ENCODE peak calls at places on chromosomes 16 and 17, in four cellular contexts. C is cardiac fibroblast, B is AG04449, M is coronary artery. V is an unnamed sample.

GRCh38 chr17:81511800-81512559 is 619 bp downstream of the ACTG1 start:
- DNase-seq in B (no peak), M (peak; percentile 72), C (peak; percentile 46), V (no peak)

GRCh38 chr17:74998783-74999182 is 11.4 kb downstream of the CDR2L start:
- DNase-seq in M (no peak), B (no peak), C (no peak), V (no peak)

GRCh38 chr16:78896280-78896679 is 704.3 kb downstream of the MAF start:
- DNase-seq in M (no peak), C (no peak), B (no peak), V (no peak)

GRCh38 chr16:57941016-57941656 is 29.8 kb downstream of the CNGB1 start:
- DNase-seq in B (no peak), M (no peak), C (peak; percentile 28), V (no peak)

GRCh38 chr17:3724373-3725077 is 822 bp downstream of the HASPIN start:
- DNase-seq in C (peak; percentile 12), B (no peak), M (no peak), V (no peak)

GRCh38 chr16:27374794-27375499 is 27.0 kb upstream of the IL21R start:
- DNase-seq in C (peak; percentile 86), M (no peak), B (no peak), V (peak; percentile 33)

GRCh38 chr17:81365148-81365600 is 30.1 kb upstream of the BAHCC1 start:
- DNase-seq in B (no peak), M (peak; percentile 77), C (peak; percentile 69), V (no peak)

GRCh38 chr16:65702707-65703402 is 581.0 kb upstream of the CDH11 start:
- DNase-seq in B (no peak), M (no peak), C (no peak), V (no peak)

GRCh38 chr16:12356622-12357365 is 380.3 kb downstream of the SNX29 start:
- DNase-seq in M (no peak), B (no peak), C (no peak), V (no peak)

GRCh38 chr16:17972460-17972943 is 364.0 kb downstream of the NPIPA8 start:
- DNase-seq in C (no peak), B (no peak), M (no peak), V (no peak)

GRCh38 chr16:87461466-87461975 is 31.3 kb downstream of the ZCCHC14 start:
- DNase-seq in B (no peak), C (peak; percentile 47), M (no peak), V (peak; percentile 65)

GRCh38 chr17:58507123-58507634 is 7.3 kb downstream of the MTMR4 start:
- DNase-seq in C (peak; percentile 86), B (no peak), M (no peak), V (no peak)

GRCh38 chr16:56190903-56191806 is at the start of gene GNAO1:
- DNase-seq in B (no peak), M (no peak), C (peak; percentile 50), V (no peak)

DNA sequence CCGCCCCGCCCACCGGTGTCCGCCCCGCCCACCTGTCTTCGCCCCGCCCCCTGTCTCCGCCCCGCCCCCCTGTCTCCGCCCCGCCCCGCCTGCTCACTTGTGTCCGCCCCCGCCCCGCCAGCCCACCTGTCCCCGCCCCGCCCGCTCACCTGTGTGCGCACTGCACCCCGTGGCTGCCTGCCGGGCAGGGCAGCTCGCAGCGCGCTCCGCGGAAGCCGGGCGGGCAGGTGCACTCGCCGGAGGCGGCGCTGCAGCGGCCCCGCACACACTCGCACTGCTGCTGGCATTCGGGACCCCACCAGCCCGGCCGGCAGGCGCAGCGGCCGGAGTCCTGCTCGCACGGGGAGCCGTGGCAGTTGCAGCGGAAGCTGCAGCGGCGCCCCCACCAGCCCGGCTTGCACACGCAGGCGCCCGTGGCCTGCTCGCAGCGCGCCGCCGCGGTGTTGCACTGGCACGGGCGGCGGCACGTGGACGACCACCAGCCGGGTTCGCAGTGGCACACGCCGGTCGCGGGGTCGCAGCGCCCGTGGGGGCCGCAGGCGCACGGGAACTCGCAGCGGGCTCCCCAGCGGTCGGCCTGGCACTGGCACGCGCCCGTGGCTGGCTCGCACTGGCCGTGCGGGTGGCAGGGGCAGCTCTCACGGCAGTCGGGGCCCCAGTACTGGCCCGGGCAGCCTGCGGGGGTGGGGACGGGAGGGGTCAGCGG is 2.1 kb downstream of the SCARF1 start:
- DNase-seq in C (no peak), B (no peak), M (no peak), V (no peak)
- TF ChIP-seq CTCF in C (no peak), B (peak; percentile 17), M (no peak), V (no peak)

GRCh38 chr17:42112552-42113176 is at the start of gene DHX58:
- DNase-seq in C (peak; percentile 84), M (peak; percentile 86), B (peak; percentile 36), V (no peak)

GRCh38 chr17:42110301-42111264 is 1.9 kb downstream of the DHX58 start:
- DNase-seq in B (no peak), C (no peak), M (no peak), V (no peak)

GRCh38 chr17:42109086-42109485 is 3.4 kb downstream of the DHX58 start:
- DNase-seq in B (no peak), C (no peak), M (no peak), V (no peak)

GRCh38 chr17:42111901-42112551 is 488 bp downstream of the DHX58 start:
- DNase-seq in M (no peak), B (no peak), C (peak; percentile 58), V (no peak)

DNA sequence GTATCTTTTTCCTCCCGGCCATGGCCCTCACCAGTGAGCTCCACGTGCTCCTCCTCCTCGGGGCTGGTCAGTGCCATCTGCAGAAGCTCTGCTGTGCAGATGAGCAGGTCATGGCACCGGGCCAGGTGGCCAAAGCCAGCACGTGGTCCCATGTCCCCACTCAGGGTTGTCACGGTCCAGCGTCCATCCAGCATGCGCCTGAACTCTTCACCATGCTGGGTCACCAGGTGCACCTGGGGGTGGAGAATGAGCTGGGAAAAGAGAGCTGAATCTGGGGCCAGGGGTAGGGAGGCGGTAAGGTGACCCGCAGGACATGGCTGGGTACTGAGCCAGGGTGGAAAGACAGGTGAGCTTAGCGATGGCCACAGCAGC is 1.3 kb downstream of the DHX58 start:
- DNase-seq in M (no peak), C (no peak), B (no peak), V (no peak)
- H3K4me3 ChIP-seq in M (peak overlapping the region; percentile 81), C (no peak overlapping the region), B (no peak overlapping the region), V (peak overlapping the region; percentile 66)

DNA sequence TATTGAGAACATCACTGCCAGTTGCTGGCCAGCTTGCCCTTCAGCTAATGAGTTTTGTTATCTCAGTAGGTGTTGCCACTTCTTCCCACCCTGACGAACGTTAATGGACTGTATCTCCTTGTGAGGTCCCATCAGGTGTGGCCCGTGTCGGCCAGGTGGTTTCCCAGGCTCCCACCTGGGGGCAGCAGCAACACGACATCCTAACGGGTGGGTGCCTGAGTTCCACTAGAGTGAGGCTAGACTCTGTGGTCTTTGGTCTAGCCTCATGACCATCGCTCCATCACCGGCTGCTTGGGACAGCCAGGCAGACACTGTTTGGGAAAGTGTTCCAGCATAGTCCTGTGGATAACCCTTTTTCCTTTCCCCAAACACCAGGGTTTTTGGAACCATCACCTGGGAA is 45.6 kb upstream of the LCMT1 start:
- DNase-seq in B (no peak), M (no peak), C (no peak), V (no peak)
- TF ChIP-seq CTCF in B (no peak), M (no peak), C (no peak), V (no peak)

GRCh38 chr17:79609616-79610150 is 1.2 kb downstream of the RBFOX3 start:
- DNase-seq in C (no peak), B (no peak), M (no peak), V (no peak)

GRCh38 chr17:79607941-79608728 is 2.7 kb downstream of the RBFOX3 start:
- DNase-seq in M (no peak), B (no peak), C (peak; percentile 11), V (no peak)

GRCh38 chr17:79610151-79610645 is 653 bp downstream of the RBFOX3 start:
- DNase-seq in M (no peak), C (no peak), B (no peak), V (no peak)

GRCh38 chr17:79609175-79609589 is 1.7 kb downstream of the RBFOX3 start:
- DNase-seq in M (no peak), C (no peak), B (no peak), V (no peak)

DNA sequence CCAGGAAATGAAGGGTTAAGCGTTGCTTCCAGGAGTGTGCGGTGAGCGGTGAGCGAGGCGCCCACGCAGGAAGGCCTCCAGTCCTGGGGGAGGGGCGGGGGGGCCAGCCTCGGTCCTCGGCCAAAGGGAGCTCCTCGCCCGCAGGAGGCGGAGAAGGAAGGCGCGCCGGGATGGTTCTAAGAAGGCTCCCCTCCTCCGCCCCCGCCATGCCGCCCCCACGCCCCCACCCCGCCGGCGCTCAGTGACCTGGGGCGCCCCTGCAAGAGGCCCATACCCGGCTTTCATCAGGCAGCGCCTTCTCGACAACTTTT is 2.2 kb downstream of the RBFOX3 start:
- DNase-seq in C (no peak), M (no peak), B (no peak), V (no peak)
- H3K4me3 ChIP-seq in C (no peak overlapping the region), M (no peak overlapping the region), B (no peak overlapping the region), V (no peak overlapping the region)

GRCh38 chr16:31458835-31459721 is at the start of gene ARMC5:
- DNase-seq in M (peak; percentile 98), C (peak; percentile 99), B (peak; percentile 90), V (peak; percentile 85)
- TF ChIP-seq CTCF in M (peak; percentile 18), C (peak; percentile 48), B (peak; percentile 79), V (peak; percentile 49)

DNA sequence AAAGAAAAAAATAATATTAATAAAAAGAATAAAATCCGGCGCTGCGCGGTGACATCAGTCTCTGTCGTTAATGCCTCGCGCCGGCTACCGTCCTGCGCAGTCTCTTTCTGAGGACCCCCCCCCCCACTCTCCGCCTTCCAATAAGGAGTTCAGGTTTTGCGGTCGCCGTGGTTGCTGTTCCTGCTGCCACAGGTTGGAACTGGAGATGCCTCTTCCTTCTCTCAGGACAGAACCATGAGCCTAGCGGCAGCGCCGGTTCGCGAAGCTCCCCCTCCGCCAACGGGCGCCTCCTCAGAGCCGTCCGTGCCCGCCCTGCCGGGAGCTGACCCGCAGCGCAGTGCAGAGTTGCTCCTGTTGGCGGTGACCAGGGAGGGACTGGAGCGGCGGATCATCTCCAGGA is 2093.4 kb downstream of the TP53TG3F start:
- DNase-seq in C (no peak), M (no peak), B (no peak), V (no peak)
- H3K4me3 ChIP-seq in C (no peak overlapping the region), M (no peak overlapping the region), B (no peak overlapping the region), V (no peak overlapping the region)

GRCh38 chr16:69509125-69509524 is 56.6 kb upstream of the NFAT5 start:
- DNase-seq in M (no peak), C (no peak), B (no peak), V (no peak)
- TF ChIP-seq CTCF in M (no peak), C (no peak), B (no peak), V (no peak)

DNA sequence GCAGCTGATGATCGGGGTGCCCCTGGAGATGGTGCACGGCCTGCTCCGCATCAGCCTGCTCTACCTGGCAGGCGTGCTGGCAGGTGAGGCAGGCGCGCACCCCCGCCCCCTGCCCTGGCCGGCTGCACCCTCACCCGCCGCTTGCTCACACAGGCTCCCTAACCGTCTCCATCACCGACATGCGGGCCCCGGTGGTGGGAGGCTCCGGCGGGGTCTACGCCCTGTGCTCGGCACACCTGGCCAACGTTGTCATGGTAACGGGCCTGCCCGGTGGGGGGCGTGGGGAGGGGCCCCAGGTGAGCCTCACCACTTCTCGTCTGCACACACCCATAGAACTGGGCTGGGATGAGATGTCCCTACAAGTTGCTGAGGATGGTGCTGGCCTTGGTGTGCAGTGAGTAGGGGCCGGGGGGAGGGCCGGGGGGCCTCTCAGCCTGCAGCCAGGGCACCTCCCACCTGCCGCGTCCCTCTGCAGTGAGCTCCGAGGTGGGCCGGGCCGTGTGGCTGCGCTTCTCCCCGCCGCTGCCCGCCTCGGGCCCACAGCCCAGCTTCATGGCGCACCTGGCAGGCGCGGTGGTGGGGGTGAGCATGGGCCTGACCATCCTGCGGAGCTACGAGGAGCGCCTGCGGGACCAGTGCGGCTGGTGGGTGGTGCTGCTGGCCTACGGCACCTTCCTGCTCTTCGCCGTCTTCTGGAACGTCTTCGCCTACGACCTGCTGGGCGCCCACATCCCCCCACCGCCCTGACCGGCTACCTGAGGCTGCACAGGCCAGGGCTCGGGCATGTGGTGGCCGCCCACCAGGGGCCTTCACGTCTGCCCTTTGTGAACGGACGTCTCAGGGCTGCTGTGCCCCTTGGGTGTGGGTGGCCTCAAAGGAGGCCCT is 2.1 kb downstream of the RHBDL1 start:
- DNase-seq in B (no peak), C (no peak), M (no peak), V (no peak)
- H3K4me3 ChIP-seq in B (no peak overlapping the region), C (no peak overlapping the region), M (no peak overlapping the region), V (no peak overlapping the region)